ENCODE peak calls at places on chromosomes 13 and 19, in five cellular contexts. H is amniotic epithelial cell, F is NCI-H345, S is EH, N is progenitor cell of endocrine pancreas. J is an unnamed sample.

GRCh38 chr19:29672319-29672932 is 7.2 kb downstream of the PLEKHF1 start:
- DNase-seq in F (no peak), S (no peak), N (no peak), H (no peak), J (no peak)

GRCh38 chr13:106306748-106307277 is 228.6 kb downstream of the EFNB2 start:
- DNase-seq in S (no peak), F (no peak), N (no peak), H (no peak), J (no peak)

GRCh38 chr13:80040219-80040976 is 300.5 kb downstream of the SPRY2 start:
- DNase-seq in H (peak), S (peak), N (no peak), F (no peak), J (peak)

GRCh38 chr13:18993884-18994660 is 187.6 kb downstream of the TUBA3C start:
- DNase-seq in S (no peak), N (no peak), F (no peak), H (no peak), J (no peak)

GRCh38 chr13:23770428-23770827 is 118.8 kb downstream of the MIPEP start:
- DNase-seq in N (no peak), F (no peak), H (no peak), S (no peak), J (no peak)

GRCh38 chr19:13689050-13689449 is 75.3 kb upstream of the MRI1 start:
- DNase-seq in S (peak), F (peak), N (no peak), H (no peak), J (peak)

GRCh38 chr13:112781287-112781686 is 91.4 kb downstream of the ATP11A start:
- DNase-seq in S (no peak), N (no peak), H (no peak), F (no peak), J (no peak)

GRCh38 chr13:73324842-73325241 is 266.0 kb downstream of the KLF5 start:
- DNase-seq in H (no peak), F (no peak), S (no peak), N (no peak), J (no peak)

GRCh38 chr19:19335408-19336158 is 15.0 kb downstream of the MAU2 start:
- DNase-seq in F (no peak), H (no peak), S (no peak), N (no peak), J (no peak)

GRCh38 chr13:76715621-76716020 is 170.6 kb downstream of the KCTD12 start:
- DNase-seq in S (peak), F (no peak), H (no peak), N (no peak), J (no peak)

GRCh38 chr19:48419158-48419920 is 25.9 kb downstream of the GRIN2D start:
- DNase-seq in N (no peak), H (peak), F (no peak), S (peak), J (peak)

GRCh38 chr19:4647676-4648644 is 8.6 kb downstream of the TNFAIP8L1 start:
- DNase-seq in F (no peak), S (no peak), N (no peak), H (no peak), J (peak)

GRCh38 chr13:97279913-97280312 is 57.8 kb downstream of the MBNL2 start:
- DNase-seq in H (peak), N (no peak), S (peak), F (no peak), J (peak)

GRCh38 chr19:51440846-51441409 is 17.3 kb downstream of the SIGLEC8 start:
- DNase-seq in F (no peak), H (no peak), N (no peak), S (no peak), J (no peak)

GRCh38 chr13:21058361-21058760 is 3.0 kb downstream of the LATS2 start:
- DNase-seq in N (no peak), S (peak), H (no peak), F (no peak), J (peak)

GRCh38 chr13:38686635-38687245 is at the start of gene FREM2:
- DNase-seq in F (peak), S (no peak), N (peak), H (peak), J (peak)

GRCh38 chr19:11261902-11262839 is at the start of gene DOCK6:
- DNase-seq in S (peak), F (no peak), H (no peak), N (peak), J (peak)

GRCh38 chr13:52782486-52783448 is 43.1 kb upstream of the CNMD start:
- DNase-seq in F (no peak), H (no peak), N (no peak), S (no peak), J (no peak)

GRCh38 chr19:43780706-43781525 is at the start of gene KCNN4:
- DNase-seq in N (no peak), F (no peak), S (peak), H (peak), J (no peak)

GRCh38 chr13:30615851-30616311 is 1.8 kb upstream of the USPL1 start:
- DNase-seq in S (peak), N (no peak), F (no peak), H (peak), J (peak)

GRCh38 chr19:18832331-18833140 is 777 bp downstream of the UPF1 start:
- DNase-seq in S (peak), N (no peak), F (no peak), H (peak), J (peak)

GRCh38 chr19:43784981-43785808 is 4.4 kb upstream of the KCNN4 start:
- DNase-seq in H (peak), F (peak), S (peak), N (peak), J (peak)

GRCh38 chr19:35347171-35347929 is at the start of gene FFAR1:
- DNase-seq in N (no peak), S (no peak), H (no peak), F (no peak), J (no peak)

GRCh38 chr19:17327654-17328516 is 6.8 kb downstream of the ANO8 start:
- DNase-seq in H (peak), N (peak), F (no peak), S (no peak), J (no peak)

GRCh38 chr13:24215732-24216131 is 55.2 kb downstream of the SPATA13 start:
- DNase-seq in N (no peak), F (no peak), S (peak), H (peak), J (peak)

GRCh38 chr13:66689628-66690027 is 540.5 kb downstream of the PCDH9 start:
- DNase-seq in H (peak), N (no peak), S (no peak), F (peak), J (peak)

GRCh38 chr13:39777527-39778061 is 122.1 kb downstream of the COG6 start:
- DNase-seq in N (no peak), H (peak), S (peak), F (peak), J (peak)

GRCh38 chr13:108877300-108877699 is 247.9 kb downstream of the MYO16 start:
- DNase-seq in N (no peak), F (no peak), H (peak), S (peak), J (no peak)

GRCh38 chr13:22926176-22927007 is 254.4 kb upstream of the SGCG start:
- DNase-seq in H (peak), F (no peak), N (no peak), S (peak), J (no peak)

GRCh38 chr13:40116008-40116407 is 460.5 kb downstream of the COG6 start:
- DNase-seq in S (peak), F (no peak), H (peak), N (no peak), J (peak)

GRCh38 chr19:48628486-48629296 is 8.5 kb downstream of the DBP start:
- DNase-seq in S (no peak), N (no peak), F (no peak), H (no peak), J (no peak)

GRCh38 chr19:6423499-6424189 is 967 bp downstream of the KHSRP start:
- DNase-seq in S (peak), H (peak), F (no peak), N (no peak), J (peak)

GRCh38 chr19:18479964-18480723 is 41.7 kb downstream of the ELL start:
- DNase-seq in F (peak), H (peak), N (no peak), S (peak), J (peak)

J was measured in dermis blood vessel endothelial cell.